ENCODE peak calls at places on chromosomes 13 and 19, in ten cellular contexts. One of them, this sample, is unnamed.

GRCh38 chr19:8302357-8302691 is 5.8 kb downstream of the CD320 start:
- DNase-seq in HepG2: no peak
- DNase-seq in tibial nerve: peak; percentile 14
- DNase-seq in K562: no peak
- DNase-seq in transverse colon: no peak
- DNase-seq in A549: no peak
- DNase-seq in upper lobe of left lung: peak; percentile 20
- DNase-seq in ovary: no peak
- DNase-seq in esophagus muscularis mucosa: no peak
- DNase-seq in sigmoid colon: peak; percentile 65
- DNase-seq in this sample: peak; percentile 27

GRCh38 chr13:46184277-46184699 is 2.3 kb upstream of the LCP1 start:
- DNase-seq in HepG2: peak; percentile 28
- DNase-seq in tibial nerve: no peak
- DNase-seq in K562: peak; percentile 49
- DNase-seq in transverse colon: peak; percentile 52
- DNase-seq in A549: peak; percentile 22
- DNase-seq in upper lobe of left lung: peak; percentile 55
- DNase-seq in ovary: no peak
- DNase-seq in esophagus muscularis mucosa: no peak
- DNase-seq in sigmoid colon: no peak
- DNase-seq in this sample: peak; percentile 38

GRCh38 chr19:4889034-4889825 is 13.5 kb downstream of the ARRDC5 start:
- DNase-seq in HepG2: no peak
- DNase-seq in tibial nerve: no peak
- DNase-seq in K562: no peak
- DNase-seq in transverse colon: no peak
- DNase-seq in A549: no peak
- DNase-seq in upper lobe of left lung: no peak
- DNase-seq in ovary: no peak
- DNase-seq in esophagus muscularis mucosa: no peak
- DNase-seq in sigmoid colon: no peak
- DNase-seq in this sample: no peak

GRCh38 chr19:2476451-2477140 is 669 bp downstream of the GADD45B start:
- DNase-seq in HepG2: no peak
- DNase-seq in tibial nerve: no peak
- DNase-seq in K562: peak; percentile 72
- DNase-seq in transverse colon: peak; percentile 67
- DNase-seq in A549: peak; percentile 57
- DNase-seq in upper lobe of left lung: peak; percentile 51
- DNase-seq in ovary: peak; percentile 71
- DNase-seq in esophagus muscularis mucosa: no peak
- DNase-seq in sigmoid colon: peak; percentile 77
- DNase-seq in this sample: peak; percentile 45

GRCh38 chr19:2307518-2308012 is 389 bp downstream of the LINGO3 start:
- DNase-seq in HepG2: no peak
- DNase-seq in tibial nerve: no peak
- DNase-seq in K562: no peak
- DNase-seq in transverse colon: no peak
- DNase-seq in A549: no peak
- DNase-seq in upper lobe of left lung: no peak
- DNase-seq in ovary: no peak
- DNase-seq in esophagus muscularis mucosa: no peak
- DNase-seq in sigmoid colon: no peak
- DNase-seq in this sample: no peak

GRCh38 chr13:35882722-35883497 is 248.3 kb downstream of the DCLK1 start:
- DNase-seq in HepG2: no peak
- DNase-seq in tibial nerve: no peak
- DNase-seq in K562: no peak
- DNase-seq in transverse colon: no peak
- DNase-seq in A549: no peak
- DNase-seq in upper lobe of left lung: no peak
- DNase-seq in ovary: no peak
- DNase-seq in esophagus muscularis mucosa: no peak
- DNase-seq in sigmoid colon: no peak
- DNase-seq in this sample: no peak

GRCh38 chr19:48480151-48480475 is 10.9 kb downstream of the CYTH2 start:
- DNase-seq in HepG2: no peak
- DNase-seq in tibial nerve: peak; percentile 38
- DNase-seq in K562: no peak
- DNase-seq in transverse colon: peak; percentile 57
- DNase-seq in A549: no peak
- DNase-seq in upper lobe of left lung: peak; percentile 59
- DNase-seq in ovary: peak; percentile 73
- DNase-seq in esophagus muscularis mucosa: no peak
- DNase-seq in sigmoid colon: peak; percentile 89
- DNase-seq in this sample: peak; percentile 49

GRCh38 chr13:35470671-35471465 is 5.6 kb downstream of the MAB21L1 start:
- DNase-seq in HepG2: no peak
- DNase-seq in tibial nerve: peak; percentile 28
- DNase-seq in K562: no peak
- DNase-seq in transverse colon: peak; percentile 9
- DNase-seq in A549: no peak
- DNase-seq in upper lobe of left lung: no peak
- DNase-seq in ovary: peak; percentile 50
- DNase-seq in esophagus muscularis mucosa: no peak
- DNase-seq in sigmoid colon: peak; percentile 67
- DNase-seq in this sample: no peak

GRCh38 chr13:73358606-73359005 is 299.8 kb downstream of the KLF5 start:
- DNase-seq in HepG2: no peak
- DNase-seq in tibial nerve: no peak
- DNase-seq in K562: no peak
- DNase-seq in transverse colon: no peak
- DNase-seq in A549: no peak
- DNase-seq in upper lobe of left lung: no peak
- DNase-seq in ovary: no peak
- DNase-seq in esophagus muscularis mucosa: no peak
- DNase-seq in sigmoid colon: no peak
- DNase-seq in this sample: no peak

GRCh38 chr13:84126671-84127171 is 244.4 kb upstream of the SLITRK1 start:
- DNase-seq in HepG2: no peak
- DNase-seq in tibial nerve: no peak
- DNase-seq in K562: no peak
- DNase-seq in transverse colon: no peak
- DNase-seq in A549: no peak
- DNase-seq in upper lobe of left lung: no peak
- DNase-seq in ovary: no peak
- DNase-seq in esophagus muscularis mucosa: no peak
- DNase-seq in sigmoid colon: no peak
- DNase-seq in this sample: no peak

GRCh38 chr19:35299523-35300339 is 7.8 kb downstream of the MAG start:
- DNase-seq in HepG2: no peak
- DNase-seq in tibial nerve: no peak
- DNase-seq in K562: peak; percentile 99
- DNase-seq in transverse colon: no peak
- DNase-seq in A549: no peak
- DNase-seq in upper lobe of left lung: no peak
- DNase-seq in ovary: no peak
- DNase-seq in esophagus muscularis mucosa: no peak
- DNase-seq in sigmoid colon: no peak
- DNase-seq in this sample: no peak

DNA sequence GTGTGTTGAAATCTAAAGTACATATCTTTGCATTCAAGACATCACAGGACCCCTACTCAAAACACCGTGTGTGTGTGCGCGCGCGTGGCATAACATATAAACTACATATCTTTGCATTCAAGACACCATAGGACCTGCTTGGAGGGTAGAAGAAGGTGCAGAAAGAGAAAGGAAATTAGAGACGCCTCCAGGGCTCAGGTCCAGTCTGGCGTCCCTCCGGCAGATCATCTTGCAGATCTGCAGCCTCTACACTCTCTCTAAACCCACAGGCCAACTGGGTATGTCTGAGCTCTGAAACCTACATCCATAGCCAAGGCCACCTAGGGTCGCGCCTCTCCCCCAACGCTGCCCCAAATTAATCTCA is 659 bp upstream of the PAFAH1B3 start:
- DNase-seq in HepG2: no peak
- DNase-seq in tibial nerve: no peak
- DNase-seq in K562: no peak
- DNase-seq in transverse colon: no peak
- DNase-seq in A549: no peak
- DNase-seq in upper lobe of left lung: no peak
- DNase-seq in ovary: no peak
- DNase-seq in esophagus muscularis mucosa: no peak
- DNase-seq in sigmoid colon: no peak
- DNase-seq in this sample: no peak
- TF ChIP-seq EP300 in HepG2: no peak
- TF ChIP-seq EP300 in tibial nerve: no peak
- TF ChIP-seq EP300 in K562: no peak
- TF ChIP-seq EP300 in transverse colon: no peak
- TF ChIP-seq EP300 in A549: no peak
- TF ChIP-seq EP300 in upper lobe of left lung: no peak
- TF ChIP-seq EP300 in ovary: no peak
- TF ChIP-seq EP300 in esophagus muscularis mucosa: no peak
- TF ChIP-seq EP300 in sigmoid colon: no peak
- TF ChIP-seq EP300 in this sample: no peak

DNA sequence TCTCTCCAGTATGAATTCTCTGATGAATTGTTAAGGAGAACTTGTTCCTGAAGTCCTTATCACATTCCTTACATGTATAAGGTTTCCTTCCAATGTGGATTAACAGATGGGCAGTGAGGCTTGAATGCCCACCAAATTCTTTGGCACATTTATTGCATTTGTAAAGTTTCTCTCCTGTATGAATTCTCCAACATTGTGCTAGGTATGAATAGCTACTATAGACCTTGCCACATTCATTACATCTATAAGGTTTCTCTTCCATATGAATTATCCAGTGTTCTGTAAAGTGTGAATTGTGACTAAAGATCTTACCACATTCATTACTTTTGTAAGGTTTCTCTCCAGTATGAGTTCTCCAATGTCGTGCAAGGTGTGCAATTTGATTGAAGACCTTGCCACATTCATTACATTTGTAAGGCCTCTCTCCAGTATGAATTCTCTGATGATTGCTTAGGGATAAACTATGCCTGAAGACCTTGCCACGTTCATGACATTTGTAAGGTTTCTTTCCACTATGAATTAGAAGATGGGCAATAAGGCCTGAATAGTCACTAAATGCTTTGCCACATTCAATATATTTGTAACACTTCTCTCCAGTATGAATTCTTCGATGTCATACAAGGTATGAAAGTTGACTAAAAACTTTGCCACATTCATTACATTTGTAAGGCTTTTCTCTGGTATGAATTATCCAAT is 20.4 kb downstream of the ZNF578 start:
- DNase-seq in HepG2: no peak
- DNase-seq in tibial nerve: no peak
- DNase-seq in K562: no peak
- DNase-seq in transverse colon: no peak
- DNase-seq in A549: no peak
- DNase-seq in upper lobe of left lung: no peak
- DNase-seq in ovary: no peak
- DNase-seq in esophagus muscularis mucosa: no peak
- DNase-seq in sigmoid colon: no peak
- DNase-seq in this sample: no peak
- H3K9me3 ChIP-seq in HepG2: peaks cover 98% of the 10 kb centered on the region
- H3K9me3 ChIP-seq in tibial nerve: peaks cover 39% of the 10 kb centered on the region
- H3K9me3 ChIP-seq in K562: peaks cover 9% of the 10 kb centered on the region
- H3K9me3 ChIP-seq in transverse colon: peaks cover 97% of the 10 kb centered on the region
- H3K9me3 ChIP-seq in A549: peaks cover 89% of the 10 kb centered on the region
- H3K9me3 ChIP-seq in upper lobe of left lung: peaks cover 100% of the 10 kb centered on the region
- H3K9me3 ChIP-seq in ovary: peaks cover 27% of the 10 kb centered on the region
- H3K9me3 ChIP-seq in esophagus muscularis mucosa: peaks cover 100% of the 10 kb centered on the region
- H3K9me3 ChIP-seq in sigmoid colon: peaks cover 96% of the 10 kb centered on the region
- H3K9me3 ChIP-seq in this sample: peaks cover 100% of the 10 kb centered on the region

GRCh38 chr13:111261326-111261725 is 59.1 kb upstream of the TEX29 start:
- DNase-seq in HepG2: no peak
- DNase-seq in tibial nerve: no peak
- DNase-seq in K562: no peak
- DNase-seq in transverse colon: no peak
- DNase-seq in A549: no peak
- DNase-seq in upper lobe of left lung: no peak
- DNase-seq in ovary: no peak
- DNase-seq in esophagus muscularis mucosa: no peak
- DNase-seq in sigmoid colon: no peak
- DNase-seq in this sample: no peak

GRCh38 chr13:111263566-111263965 is 56.9 kb upstream of the TEX29 start:
- DNase-seq in HepG2: no peak
- DNase-seq in tibial nerve: no peak
- DNase-seq in K562: no peak
- DNase-seq in transverse colon: no peak
- DNase-seq in A549: no peak
- DNase-seq in upper lobe of left lung: no peak
- DNase-seq in ovary: no peak
- DNase-seq in esophagus muscularis mucosa: no peak
- DNase-seq in sigmoid colon: no peak
- DNase-seq in this sample: no peak

GRCh38 chr13:111265006-111265700 is 55.3 kb upstream of the TEX29 start:
- DNase-seq in HepG2: no peak
- DNase-seq in tibial nerve: no peak
- DNase-seq in K562: no peak
- DNase-seq in transverse colon: no peak
- DNase-seq in A549: no peak
- DNase-seq in upper lobe of left lung: no peak
- DNase-seq in ovary: no peak
- DNase-seq in esophagus muscularis mucosa: peak; percentile 26
- DNase-seq in sigmoid colon: no peak
- DNase-seq in this sample: no peak

GRCh38 chr13:111262715-111263114 is 57.7 kb upstream of the TEX29 start:
- DNase-seq in HepG2: no peak
- DNase-seq in tibial nerve: no peak
- DNase-seq in K562: no peak
- DNase-seq in transverse colon: no peak
- DNase-seq in A549: no peak
- DNase-seq in upper lobe of left lung: no peak
- DNase-seq in ovary: no peak
- DNase-seq in esophagus muscularis mucosa: no peak
- DNase-seq in sigmoid colon: no peak
- DNase-seq in this sample: no peak

DNA sequence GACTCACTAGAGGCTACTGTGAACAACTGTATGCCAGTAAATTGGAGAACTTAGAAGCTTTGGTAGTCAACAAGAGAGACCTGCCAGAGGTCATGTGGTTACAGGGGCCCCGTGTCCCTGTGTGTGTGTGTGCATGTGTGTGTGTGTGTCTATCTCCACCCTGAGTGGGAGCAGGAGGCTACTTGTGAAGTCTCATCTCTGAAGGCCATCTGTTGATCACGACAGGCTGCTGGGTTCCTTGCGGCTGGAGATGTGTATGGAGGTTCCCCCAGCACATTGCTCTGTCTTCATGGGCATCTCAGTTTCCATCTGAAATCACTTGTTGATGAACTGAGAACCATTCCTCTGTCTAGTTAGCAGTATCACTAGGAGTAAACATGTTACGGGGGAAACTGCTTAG is 58.2 kb upstream of the TEX29 start:
- DNase-seq in HepG2: no peak
- DNase-seq in tibial nerve: no peak
- DNase-seq in K562: peak; percentile 18
- DNase-seq in transverse colon: no peak
- DNase-seq in A549: no peak
- DNase-seq in upper lobe of left lung: no peak
- DNase-seq in ovary: no peak
- DNase-seq in esophagus muscularis mucosa: peak; percentile 26
- DNase-seq in sigmoid colon: no peak
- DNase-seq in this sample: no peak
- TF ChIP-seq EP300 in HepG2: no peak
- TF ChIP-seq EP300 in tibial nerve: no peak
- TF ChIP-seq EP300 in K562: no peak
- TF ChIP-seq EP300 in transverse colon: no peak
- TF ChIP-seq EP300 in A549: no peak
- TF ChIP-seq EP300 in upper lobe of left lung: no peak
- TF ChIP-seq EP300 in ovary: no peak
- TF ChIP-seq EP300 in esophagus muscularis mucosa: no peak
- TF ChIP-seq EP300 in sigmoid colon: no peak
- TF ChIP-seq EP300 in this sample: no peak

GRCh38 chr13:47959468-47960088 is 41.5 kb downstream of the SUCLA2 start:
- DNase-seq in HepG2: no peak
- DNase-seq in tibial nerve: no peak
- DNase-seq in K562: no peak
- DNase-seq in transverse colon: no peak
- DNase-seq in A549: no peak
- DNase-seq in upper lobe of left lung: no peak
- DNase-seq in ovary: no peak
- DNase-seq in esophagus muscularis mucosa: no peak
- DNase-seq in sigmoid colon: no peak
- DNase-seq in this sample: no peak
- H3K9me3 ChIP-seq in HepG2: peaks cover 54% of the 10 kb centered on the region
- H3K9me3 ChIP-seq in tibial nerve: no peaks in the 10 kb centered on the region
- H3K9me3 ChIP-seq in K562: peaks cover 2% of the 10 kb centered on the region
- H3K9me3 ChIP-seq in transverse colon: peaks cover 26% of the 10 kb centered on the region
- H3K9me3 ChIP-seq in A549: peaks cover 34% of the 10 kb centered on the region
- H3K9me3 ChIP-seq in upper lobe of left lung: peaks cover 4% of the 10 kb centered on the region
- H3K9me3 ChIP-seq in ovary: no peaks in the 10 kb centered on the region
- H3K9me3 ChIP-seq in esophagus muscularis mucosa: peaks cover 5% of the 10 kb centered on the region
- H3K9me3 ChIP-seq in sigmoid colon: no peaks in the 10 kb centered on the region
- H3K9me3 ChIP-seq in this sample: no peaks in the 10 kb centered on the region